ENCODE peak calls at places on chromosomes 6 and 20, in four cellular contexts. M is tibial nerve, N is fibroblast of villous mesenchyme, Y is dorsolateral prefrontal cortex. P is an unnamed sample.

GRCh38 chr6:105094133-105094640 is 85.6 kb downstream of the POPDC3 start:
- DNase-seq in M (no peak), N (no peak), Y (no peak), P (no peak)

GRCh38 chr6:144797881-144798589 is 512.9 kb downstream of the UTRN start:
- DNase-seq in M (no peak), N (peak), Y (no peak), P (peak)

GRCh38 chr6:52365871-52366540 is 4.1 kb downstream of the PAQR8 start:
- DNase-seq in M (no peak), N (no peak), Y (no peak), P (no peak)

GRCh38 chr6:53335224-53335994 is 13.3 kb downstream of the ELOVL5 start:
- DNase-seq in M (no peak), N (no peak), Y (no peak), P (no peak)

GRCh38 chr6:44636576-44637248 is 249.2 kb downstream of the CDC5L start:
- DNase-seq in M (no peak), N (no peak), Y (no peak), P (no peak)

GRCh38 chr6:67606905-67607828 is 1027.9 kb upstream of the ADGRB3 start:
- DNase-seq in M (no peak), N (no peak), Y (no peak), P (peak)

GRCh38 chr20:20609522-20609921 is 102.9 kb downstream of the RALGAPA2 start:
- DNase-seq in M (no peak), N (no peak), Y (no peak), P (no peak)

GRCh38 chr6:52063584-52064400 is 23.6 kb downstream of the PKHD1 start:
- DNase-seq in M (no peak), N (peak), Y (no peak), P (no peak)

GRCh38 chr20:53622247-53623114 is 28.8 kb upstream of the ZNF217 start:
- DNase-seq in M (no peak), N (no peak), Y (no peak), P (no peak)

GRCh38 chr6:4316867-4317400 is 181.6 kb upstream of the ECI2 start:
- DNase-seq in M (no peak), N (peak), Y (no peak), P (peak)

GRCh38 chr20:44057698-44058675 is 129.0 kb downstream of the JPH2 start:
- DNase-seq in M (no peak), N (peak), Y (no peak), P (peak)

GRCh38 chr6:83292900-83293843 is 100.0 kb downstream of the RWDD2A start:
- DNase-seq in M (no peak), N (no peak), Y (no peak), P (no peak)

GRCh38 chr6:16563628-16564240 is 197.5 kb downstream of the ATXN1 start:
- DNase-seq in M (no peak), N (no peak), Y (no peak), P (no peak)

GRCh38 chr20:50064640-50065615 is 48.0 kb downstream of the UBE2V1 start:
- DNase-seq in M (no peak), N (no peak), Y (no peak), P (no peak)

GRCh38 chr6:139863356-139863755 is 488.9 kb upstream of the CITED2 start:
- DNase-seq in M (no peak), N (no peak), Y (no peak), P (no peak)

GRCh38 chr6:135830452-135830851 is 21.0 kb upstream of the PDE7B start:
- DNase-seq in M (no peak), N (peak), Y (no peak), P (peak)

GRCh38 chr6:124870611-124871201 is 91.5 kb upstream of the RNF217 start:
- DNase-seq in M (no peak), N (peak), Y (no peak), P (peak)

GRCh38 chr6:143507358-143508145 is 4.0 kb downstream of the FUCA2 start:
- DNase-seq in M (no peak), N (peak), Y (no peak), P (no peak)

GRCh38 chr20:12179692-12180091 is 262.0 kb downstream of the BTBD3 start:
- DNase-seq in M (no peak), N (no peak), Y (no peak), P (no peak)

GRCh38 chr6:163765326-163765725 is 350.8 kb downstream of the QKI start:
- DNase-seq in M (no peak), N (no peak), Y (no peak), P (no peak)

GRCh38 chr20:46150982-46151381 is 32.9 kb downstream of the CD40 start:
- DNase-seq in M (no peak), N (no peak), Y (no peak), P (no peak)

GRCh38 chr6:157045831-157046454 is 268.8 kb downstream of the ARID1B start:
- DNase-seq in M (no peak), N (peak), Y (no peak), P (peak)

GRCh38 chr6:53168516-53169257 is 20.0 kb upstream of the GCM1 start:
- DNase-seq in M (no peak), N (no peak), Y (no peak), P (peak)

GRCh38 chr20:48682529-48683385 is 145.0 kb downstream of the PREX1 start:
- DNase-seq in M (peak), N (peak), Y (peak), P (peak)

GRCh38 chr6:96116674-96117073 is 100.9 kb downstream of the FUT9 start:
- DNase-seq in M (no peak), N (no peak), Y (no peak), P (peak)

GRCh38 chr20:40189621-40190020 is 499.4 kb downstream of the MAFB start:
- DNase-seq in M (no peak), N (no peak), Y (no peak), P (no peak)

GRCh38 chr20:39108746-39109145 is 146.6 kb downstream of the DHX35 start:
- DNase-seq in M (no peak), N (peak), Y (no peak), P (no peak)

GRCh38 chr20:39109933-39110818 is 148.0 kb downstream of the DHX35 start:
- DNase-seq in M (no peak), N (no peak), Y (no peak), P (no peak)

GRCh38 chr20:39110819-39111136 is 148.6 kb downstream of the DHX35 start:
- DNase-seq in M (no peak), N (no peak), Y (no peak), P (no peak)

GRCh38 chr20:39111359-39112195 is 149.4 kb downstream of the DHX35 start:
- DNase-seq in M (no peak), N (no peak), Y (no peak), P (no peak)

GRCh38 chr20:39112196-39112743 is 150.1 kb downstream of the DHX35 start:
- DNase-seq in M (no peak), N (peak), Y (peak), P (peak)
- TF ChIP-seq CTCF in M (peak), N (peak), Y (peak), P (peak)

GRCh38 chr6:42748241-42748898 is 2.5 kb upstream of the TBCC start:
- DNase-seq in M (no peak), N (peak), Y (no peak), P (no peak)

GRCh38 chr6:42745638-42746451 is at the start of gene TBCC:
- DNase-seq in M (peak), N (peak), Y (peak), P (peak)

GRCh38 chr6:42754759-42755158 is 8.9 kb upstream of the TBCC start:
- DNase-seq in M (no peak), N (no peak), Y (no peak), P (no peak)

GRCh38 chr6:42746452-42747400 is 823 bp upstream of the TBCC start:
- DNase-seq in M (peak), N (peak), Y (peak), P (peak)

DNA sequence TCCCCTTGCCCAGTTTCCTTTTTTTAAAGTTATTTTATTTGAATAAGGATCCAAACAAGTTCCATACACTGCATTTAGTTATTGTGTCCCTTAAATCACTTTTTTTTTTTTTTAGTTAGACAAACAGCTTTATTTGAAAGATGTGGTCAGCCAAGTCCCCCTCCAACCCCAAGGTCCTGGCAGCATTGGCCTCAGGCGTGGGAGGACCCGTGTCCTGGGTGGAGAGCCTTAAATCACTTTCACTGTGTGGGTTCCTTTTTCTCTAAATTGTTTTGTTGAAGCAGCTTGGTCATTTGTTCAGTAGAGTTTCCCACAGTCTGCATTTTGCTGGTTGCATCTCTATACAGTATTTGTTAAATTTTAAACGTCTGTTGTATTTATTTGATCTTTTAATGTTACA is 5.2 kb upstream of the TBCC start:
- DNase-seq in M (no peak), N (peak), Y (no peak), P (no peak)
- TF ChIP-seq CTCF in M (no peak), N (no peak), Y (no peak), P (no peak)

DNA sequence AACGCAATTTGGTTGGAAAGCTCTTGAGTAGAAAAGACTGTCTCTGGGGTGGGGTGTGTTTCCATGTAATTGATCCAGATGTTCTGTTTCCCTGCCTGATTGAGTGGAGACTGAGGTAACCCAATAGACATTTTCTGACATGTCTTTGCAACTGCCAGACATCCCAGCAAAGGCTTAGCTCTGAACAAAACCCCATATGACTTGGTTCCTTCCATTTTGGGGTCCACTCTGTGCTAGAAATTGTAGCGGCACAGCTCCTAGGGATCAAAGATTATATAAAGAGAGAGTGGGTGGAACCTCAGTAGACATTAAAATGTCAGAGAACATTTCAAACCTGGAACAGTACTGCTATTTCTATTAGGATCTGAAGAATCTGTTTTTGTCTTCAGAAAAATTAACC is 189.3 kb downstream of the EDN1 start:
- DNase-seq in M (no peak), N (no peak), Y (no peak), P (no peak)
- TF ChIP-seq CTCF in M (no peak), N (no peak), Y (no peak), P (no peak)

GRCh38 chr6:18122128-18123093 is at the start of gene NHLRC1:
- DNase-seq in M (peak), N (peak), Y (peak), P (peak)
- TF ChIP-seq CTCF in M (peak), N (peak), Y (peak), P (peak)

GRCh38 chr6:80091506-80091905 is 15.0 kb upstream of the BCKDHB start:
- DNase-seq in M (no peak), N (no peak), Y (no peak), P (no peak)

GRCh38 chr6:80094017-80094416 is 12.5 kb upstream of the BCKDHB start:
- DNase-seq in M (no peak), N (peak), Y (no peak), P (no peak)

GRCh38 chr6:80088637-80089036 is 17.8 kb upstream of the BCKDHB start:
- DNase-seq in M (no peak), N (no peak), Y (no peak), P (no peak)
- TF ChIP-seq CTCF in M (no peak), N (no peak), Y (no peak), P (no peak)

GRCh38 chr6:150224820-150225219 is 82.0 kb downstream of the PPP1R14C start:
- DNase-seq in M (no peak), N (no peak), Y (no peak), P (no peak)
- TF ChIP-seq CTCF in M (no peak), N (no peak), Y (no peak), P (no peak)

GRCh38 chr6:165456327-165456726 is 146.9 kb upstream of the C6orf118 start:
- DNase-seq in M (no peak), N (peak), Y (no peak), P (no peak)

GRCh38 chr6:165448210-165448609 is 138.8 kb upstream of the C6orf118 start:
- DNase-seq in M (no peak), N (no peak), Y (no peak), P (no peak)

GRCh38 chr6:165455488-165455887 is 146.1 kb upstream of the C6orf118 start:
- DNase-seq in M (no peak), N (no peak), Y (no peak), P (no peak)

GRCh38 chr6:165453395-165453794 is 144.0 kb upstream of the C6orf118 start:
- DNase-seq in M (no peak), N (no peak), Y (no peak), P (no peak)

DNA sequence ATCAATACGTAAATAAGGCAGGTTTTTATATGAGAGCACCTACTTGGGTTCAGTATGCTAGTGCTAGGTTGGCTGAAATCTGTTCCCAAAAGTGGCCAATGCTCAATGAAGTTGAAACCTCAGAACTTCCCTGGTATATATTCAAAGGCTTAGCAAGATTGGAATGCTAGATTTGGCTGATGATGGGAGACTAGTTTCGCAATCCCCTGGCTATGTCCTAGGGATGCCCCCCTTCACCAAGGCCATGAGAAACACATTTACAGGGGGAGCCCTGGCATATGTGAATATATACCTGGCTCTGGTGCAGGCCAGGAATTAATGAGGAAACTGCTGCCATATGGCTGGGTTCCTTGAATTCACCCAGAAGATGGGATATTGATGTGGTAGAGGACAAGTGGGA is 142.4 kb upstream of the C6orf118 start:
- DNase-seq in M (no peak), N (peak), Y (no peak), P (no peak)
- TF ChIP-seq CTCF in M (no peak), N (no peak), Y (no peak), P (no peak)

GRCh38 chr6:82251942-82252341 is 4.4 kb upstream of the IBTK start:
- DNase-seq in M (no peak), N (peak), Y (no peak), P (no peak)
- TF ChIP-seq CTCF in M (peak), N (peak), Y (peak), P (peak)

GRCh38 chr6:73898599-73898998 is 202.6 kb downstream of the CD109 start:
- DNase-seq in M (no peak), N (peak), Y (no peak), P (no peak)
- TF ChIP-seq CTCF in M (no peak), N (peak), Y (no peak), P (no peak)

P was measured in astrocyte of the cerebellum.